ENCODE peak calls at places on chromosome 18, in nine cellular contexts. N, H, C, U, K, T, L, I and G are unnamed samples.

GRCh38 chr18:7084766-7085080 is 32.9 kb downstream of the LAMA1 start:
- DNase-seq in N (peak), H (no peak), C (peak), U (no peak), K (no peak), T (peak), L (no peak), I (no peak), G (peak)

GRCh38 chr18:61669320-61669719 is 223.5 kb downstream of the RNF152 start:
- DNase-seq in N (no peak), H (no peak), C (no peak), U (no peak), K (no peak), T (peak), L (no peak), I (no peak), G (peak)

GRCh38 chr18:63234839-63235238 is 84.7 kb downstream of the BCL2 start:
- DNase-seq in N (no peak), H (no peak), C (no peak), U (no peak), K (no peak), T (no peak), L (no peak), I (no peak), G (no peak)

GRCh38 chr18:48819781-48820482 is 130.8 kb downstream of the SMAD7 start:
- DNase-seq in N (no peak), H (no peak), C (no peak), U (no peak), K (no peak), T (no peak), L (no peak), I (peak), G (no peak)

GRCh38 chr18:44729631-44730101 is 49.0 kb downstream of the SETBP1 start:
- DNase-seq in N (no peak), H (no peak), C (no peak), U (no peak), K (peak), T (peak), L (no peak), I (no peak), G (peak)

GRCh38 chr18:36199691-36200295 is 12.5 kb downstream of the MOCOS start:
- DNase-seq in N (no peak), H (no peak), C (no peak), U (no peak), K (no peak), T (no peak), L (no peak), I (no peak), G (no peak)

GRCh38 chr18:61687317-61687716 is 205.5 kb downstream of the RNF152 start:
- DNase-seq in N (no peak), H (no peak), C (no peak), U (no peak), K (no peak), T (no peak), L (no peak), I (no peak), G (no peak)

GRCh38 chr18:64717026-64717425 is 568.1 kb upstream of the LINC00305 start:
- DNase-seq in N (peak), H (no peak), C (peak), U (no peak), K (peak), T (no peak), L (peak), I (no peak), G (no peak)

GRCh38 chr18:74489631-74490030 is 6.5 kb upstream of the CNDP2 start:
- DNase-seq in N (no peak), H (no peak), C (no peak), U (no peak), K (no peak), T (peak), L (no peak), I (no peak), G (peak)

GRCh38 chr18:63823516-63824219 is 48.5 kb downstream of the SERPINB7 start:
- DNase-seq in N (peak), H (peak), C (no peak), U (peak), K (no peak), T (peak), L (peak), I (peak), G (peak)

GRCh38 chr18:46265190-46266156 is 161.3 kb downstream of the HAUS1 start:
- DNase-seq in N (no peak), H (no peak), C (no peak), U (no peak), K (no peak), T (no peak), L (no peak), I (no peak), G (no peak)

GRCh38 chr18:13438507-13439056 is 220.0 kb downstream of the LDLRAD4 start:
- DNase-seq in N (no peak), H (no peak), C (no peak), U (no peak), K (no peak), T (no peak), L (no peak), I (no peak), G (no peak)

GRCh38 chr18:48410095-48410920 is 1.1 kb upstream of the ZBTB7C start:
- DNase-seq in N (peak), H (peak), C (no peak), U (peak), K (peak), T (peak), L (peak), I (peak), G (peak)

GRCh38 chr18:54608008-54608642 is 17.1 kb downstream of the DYNAP start:
- DNase-seq in N (peak), H (no peak), C (no peak), U (no peak), K (no peak), T (peak), L (peak), I (no peak), G (peak)

GRCh38 chr18:8883409-8883668 is 178.0 kb downstream of the MTCL1 start:
- DNase-seq in N (no peak), H (no peak), C (no peak), U (no peak), K (no peak), T (no peak), L (peak), I (no peak), G (no peak)

GRCh38 chr18:13290856-13291271 is 72.3 kb downstream of the LDLRAD4 start:
- DNase-seq in N (no peak), H (no peak), C (no peak), U (no peak), K (no peak), T (no peak), L (no peak), I (no peak), G (no peak)

GRCh38 chr18:61596296-61596695 is 263.1 kb downstream of the CDH20 start:
- DNase-seq in N (peak), H (no peak), C (no peak), U (no peak), K (no peak), T (peak), L (no peak), I (no peak), G (peak)

GRCh38 chr18:29154758-29155725 is 978.1 kb upstream of the CDH2 start:
- DNase-seq in N (peak), H (peak), C (peak), U (no peak), K (peak), T (peak), L (peak), I (no peak), G (peak)

GRCh38 chr18:14925281-14925709 is 177.3 kb downstream of the ANKRD30B start:
- DNase-seq in N (no peak), H (no peak), C (no peak), U (no peak), K (no peak), T (no peak), L (no peak), I (no peak), G (no peak)

GRCh38 chr18:66749030-66749429 is 145.1 kb upstream of the CDH19 start:
- DNase-seq in N (peak), H (no peak), C (no peak), U (no peak), K (no peak), T (no peak), L (peak), I (no peak), G (peak)

GRCh38 chr18:499351-500229 is 911 bp downstream of the COLEC12 start:
- DNase-seq in N (no peak), H (no peak), C (peak), U (peak), K (peak), T (peak), L (peak), I (peak), G (peak)

GRCh38 chr18:76882186-76882585 is 59.8 kb downstream of the ZNF236 start:
- DNase-seq in N (no peak), H (no peak), C (no peak), U (no peak), K (no peak), T (no peak), L (no peak), I (no peak), G (no peak)

GRCh38 chr18:36653141-36653869 is 175.5 kb downstream of the TPGS2 start:
- DNase-seq in N (no peak), H (no peak), C (no peak), U (no peak), K (no peak), T (no peak), L (no peak), I (no peak), G (no peak)

GRCh38 chr18:10197097-10197496 is 257.3 kb upstream of the APCDD1 start:
- DNase-seq in N (peak), H (no peak), C (no peak), U (peak), K (peak), T (no peak), L (peak), I (peak), G (peak)

GRCh38 chr18:40431071-40431998 is 1523.7 kb upstream of the PIK3C3 start:
- DNase-seq in N (no peak), H (no peak), C (no peak), U (no peak), K (peak), T (no peak), L (no peak), I (no peak), G (no peak)

GRCh38 chr18:32552421-32553030 is 81.8 kb upstream of the GAREM1 start:
- DNase-seq in N (peak), H (peak), C (no peak), U (peak), K (peak), T (peak), L (peak), I (no peak), G (peak)

GRCh38 chr18:73840319-73841065 is 307.1 kb downstream of the FBXO15 start:
- DNase-seq in N (no peak), H (no peak), C (no peak), U (no peak), K (no peak), T (no peak), L (no peak), I (no peak), G (no peak)

GRCh38 chr18:48893061-48893558 is 57.7 kb downstream of the SMAD7 start:
- DNase-seq in N (no peak), H (no peak), C (no peak), U (no peak), K (no peak), T (no peak), L (no peak), I (no peak), G (no peak)

GRCh38 chr18:36127866-36128845 is 984 bp downstream of the SLC39A6 start:
- DNase-seq in N (peak), H (no peak), C (no peak), U (no peak), K (peak), T (peak), L (peak), I (no peak), G (peak)

GRCh38 chr18:55124078-55124477 is 164.8 kb upstream of the CCDC68 start:
- DNase-seq in N (no peak), H (no peak), C (no peak), U (no peak), K (no peak), T (peak), L (no peak), I (no peak), G (peak)

GRCh38 chr18:74977041-74977440 is 231.9 kb downstream of the PTGR3 start:
- DNase-seq in N (no peak), H (no peak), C (no peak), U (no peak), K (no peak), T (peak), L (no peak), I (no peak), G (no peak)

GRCh38 chr18:29712785-29713184 is 1329.8 kb downstream of the DSC3 start:
- DNase-seq in N (no peak), H (no peak), C (no peak), U (no peak), K (no peak), T (no peak), L (no peak), I (no peak), G (no peak)

GRCh38 chr18:45760443-45761036 is 36.6 kb downstream of the SLC14A1 start:
- DNase-seq in N (no peak), H (no peak), C (no peak), U (no peak), K (no peak), T (peak), L (no peak), I (no peak), G (no peak)

GRCh38 chr18:7844418-7844817 is 277.3 kb downstream of the PTPRM start:
- DNase-seq in N (peak), H (no peak), C (peak), U (no peak), K (no peak), T (peak), L (peak), I (no peak), G (peak)

GRCh38 chr18:27467073-27467472 is 282.0 kb upstream of the CHST9 start:
- DNase-seq in N (peak), H (no peak), C (no peak), U (no peak), K (no peak), T (no peak), L (no peak), I (no peak), G (no peak)

GRCh38 chr18:27461957-27462356 is 276.8 kb upstream of the CHST9 start:
- DNase-seq in N (no peak), H (no peak), C (no peak), U (no peak), K (no peak), T (no peak), L (no peak), I (no peak), G (no peak)
- TF ChIP-seq CTCF in N (no peak), H (no peak), C (no peak), U (no peak), K (no peak), T (no peak), L (no peak), I (no peak), G (no peak)

GRCh38 chr18:4256786-4257417 is 198.2 kb downstream of the DLGAP1 start:
- DNase-seq in N (no peak), H (no peak), C (no peak), U (no peak), K (no peak), T (no peak), L (no peak), I (no peak), G (no peak)
- H3K4me3 ChIP-seq in N (no peak), H (no peak), C (no peak), U (no peak), K (no peak), T (no peak), L (no peak), I (no peak), G (no peak)

GRCh38 chr18:12092398-12093229 is 1.0 kb upstream of the ANKRD62 start:
- DNase-seq in N (peak), H (peak), C (no peak), U (no peak), K (peak), T (no peak), L (peak), I (no peak), G (no peak)
- TF ChIP-seq CTCF in N (peak), H (peak), C (peak), U (no peak), K (peak), T (no peak), L (peak), I (no peak), G (no peak)

DNA sequence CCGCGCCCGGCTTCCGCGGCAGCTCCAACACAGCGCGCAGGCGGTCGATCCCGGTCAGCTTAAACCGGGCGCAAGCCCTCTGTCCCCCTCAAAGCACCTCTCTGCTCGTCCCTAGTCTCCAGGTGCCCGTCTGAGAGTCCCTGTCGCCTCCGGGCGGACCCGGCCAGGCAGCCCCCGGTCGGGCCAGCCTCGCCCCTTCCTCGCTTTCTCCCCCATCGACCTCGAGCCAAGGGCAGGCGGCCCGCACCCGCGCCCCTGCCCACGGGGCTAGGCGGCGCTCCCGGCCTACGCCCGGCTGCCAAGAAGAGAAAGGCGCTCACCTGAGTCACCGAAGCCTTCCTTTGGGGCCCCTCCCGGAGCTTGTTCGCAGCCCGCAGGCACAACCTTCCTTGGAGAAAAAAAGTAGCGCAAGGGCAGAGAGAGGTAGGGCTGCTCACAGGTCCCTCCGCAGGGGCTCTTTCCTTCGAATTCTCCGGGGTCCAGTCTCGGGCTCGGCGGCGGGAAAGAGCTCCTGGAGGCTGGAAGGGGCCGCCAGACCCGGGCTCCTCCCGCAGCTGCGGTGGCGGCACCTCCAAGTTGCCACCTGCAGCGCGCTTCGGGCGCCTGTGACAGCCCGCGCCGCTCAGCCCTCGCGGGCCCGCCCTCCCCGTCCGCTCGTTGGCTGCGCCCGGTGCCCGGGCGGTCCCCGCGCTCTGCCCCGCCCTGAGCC is 86.4 kb upstream of the EPB41L3 start:
- DNase-seq in N (peak), H (peak), C (no peak), U (peak), K (peak), T (peak), L (peak), I (peak), G (peak)
- H3K4me3 ChIP-seq in N (peak), H (peak), C (peak), U (peak), K (peak), T (peak), L (peak), I (peak), G (peak)